ENCODE peak calls at places on chromosomes 5 and 9, in seven cellular contexts. E is 8988T; X is NCI-H1092; R is amniotic stem cell; F is choroid plexus epithelial cell; I is Ammon's horn; M is CD8-positive, alpha-beta T cell. K is an unnamed sample.

GRCh38 chr9:110141118-110141797 is 66.7 kb downstream of the C9orf152 start:
- DNase-seq in E (no peak), X (no peak), R (peak), F (peak), I (no peak), M (no peak), K (no peak)

GRCh38 chr5:80189701-80190100 is 66.1 kb downstream of the SERINC5 start:
- DNase-seq in E (no peak), X (no peak), R (no peak), F (no peak), I (no peak), M (no peak), K (no peak)

GRCh38 chr5:71681282-71681681 is 37.8 kb upstream of the CARTPT start:
- DNase-seq in E (no peak), X (no peak), R (no peak), F (no peak), I (no peak), M (no peak), K (no peak)

GRCh38 chr9:93139365-93140182 is 5.5 kb upstream of the NINJ1 start:
- DNase-seq in E (no peak), X (no peak), R (no peak), F (no peak), I (no peak), M (no peak), K (no peak)

GRCh38 chr9:110334183-110334582 is 3.5 kb downstream of the TXNDC8 start:
- DNase-seq in E (no peak), X (no peak), R (no peak), F (no peak), I (no peak), M (no peak), K (no peak)

GRCh38 chr9:132673355-132673754 is 3.1 kb downstream of the GTF3C4 start:
- DNase-seq in E (peak), X (no peak), R (peak), F (peak), I (no peak), M (no peak), K (no peak)

GRCh38 chr9:32378993-32379729 is 5.3 kb upstream of the ACO1 start:
- DNase-seq in E (peak), X (peak), R (peak), F (peak), I (peak), M (no peak), K (peak)

GRCh38 chr9:108562176-108562575 is 293.6 kb downstream of the ACTL7B start:
- DNase-seq in E (no peak), X (no peak), R (no peak), F (no peak), I (no peak), M (no peak), K (no peak)

GRCh38 chr9:89309608-89310485 is 1.1 kb upstream of the CKS2 start:
- DNase-seq in E (no peak), X (no peak), R (no peak), F (peak), I (no peak), M (no peak), K (no peak)

GRCh38 chr9:29078063-29078660 is 1504.9 kb upstream of the C9orf72 start:
- DNase-seq in E (no peak), X (no peak), R (no peak), F (peak), I (no peak), M (no peak), K (no peak)

GRCh38 chr5:76714771-76715483 is 999 bp upstream of the F2R start:
- DNase-seq in E (no peak), X (no peak), R (no peak), F (no peak), I (no peak), M (no peak), K (no peak)

GRCh38 chr5:59640411-59640810 is 253.1 kb downstream of the PDE4D start:
- DNase-seq in E (no peak), X (no peak), R (no peak), F (peak), I (no peak), M (no peak), K (no peak)

GRCh38 chr5:127303404-127303803 is 12.8 kb downstream of the MEGF10 start:
- DNase-seq in E (no peak), X (no peak), R (no peak), F (no peak), I (no peak), M (no peak), K (no peak)

GRCh38 chr9:131799177-131799823 is 59.4 kb upstream of the RAPGEF1 start:
- DNase-seq in E (no peak), X (no peak), R (peak), F (peak), I (peak), M (peak), K (no peak)

GRCh38 chr5:65984098-65984885 is 57.9 kb downstream of the ERBIN start:
- DNase-seq in E (no peak), X (no peak), R (no peak), F (no peak), I (no peak), M (no peak), K (no peak)

GRCh38 chr5:120512068-120512467 is 48.0 kb downstream of the PRR16 start:
- DNase-seq in E (no peak), X (no peak), R (no peak), F (peak), I (no peak), M (no peak), K (no peak)

GRCh38 chr9:19087601-19088000 is 15.1 kb downstream of the HAUS6 start:
- DNase-seq in E (no peak), X (no peak), R (no peak), F (peak), I (no peak), M (no peak), K (no peak)

GRCh38 chr9:76531231-76531775 is 72.3 kb downstream of the GCNT1 start:
- DNase-seq in E (no peak), X (no peak), R (no peak), F (no peak), I (peak), M (no peak), K (no peak)

GRCh38 chr9:126701820-126702500 is 88.2 kb downstream of the LMX1B start:
- DNase-seq in E (peak), X (no peak), R (no peak), F (no peak), I (no peak), M (no peak), K (no peak)

GRCh38 chr9:128026255-128027165 is 40.6 kb downstream of the NAIF1 start:
- DNase-seq in E (no peak), X (no peak), R (no peak), F (peak), I (no peak), M (peak), K (no peak)

GRCh38 chr9:119963258-119963797 is 594.1 kb upstream of the BRINP1 start:
- DNase-seq in E (no peak), X (no peak), R (peak), F (peak), I (no peak), M (no peak), K (no peak)

GRCh38 chr5:53403291-53403690 is 77.1 kb upstream of the FST start:
- DNase-seq in E (no peak), X (no peak), R (no peak), F (no peak), I (no peak), M (no peak), K (no peak)

GRCh38 chr9:134258828-134259546 is 67.3 kb upstream of the RXRA start:
- DNase-seq in E (no peak), X (no peak), R (no peak), F (no peak), I (no peak), M (no peak), K (no peak)

GRCh38 chr9:129258124-129258822 is 80.2 kb upstream of the IER5L start:
- DNase-seq in E (peak), X (peak), R (peak), F (peak), I (peak), M (peak), K (peak)

GRCh38 chr9:124315856-124316255 is 58.1 kb downstream of the NEK6 start:
- DNase-seq in E (no peak), X (no peak), R (no peak), F (no peak), I (no peak), M (no peak), K (no peak)

GRCh38 chr9:110123364-110124095 is 84.4 kb downstream of the C9orf152 start:
- DNase-seq in E (no peak), X (no peak), R (peak), F (peak), I (no peak), M (no peak), K (no peak)

GRCh38 chr9:92292338-92293074 is 991 bp downstream of the IARS1 start:
- DNase-seq in E (no peak), X (no peak), R (no peak), F (no peak), I (no peak), M (no peak), K (no peak)

GRCh38 chr5:137073192-137073591 is 425.9 kb downstream of the SPOCK1 start:
- DNase-seq in E (no peak), X (no peak), R (no peak), F (no peak), I (no peak), M (no peak), K (no peak)

GRCh38 chr5:166726406-166726805 is 1565.0 kb upstream of the WWC1 start:
- DNase-seq in E (no peak), X (no peak), R (no peak), F (no peak), I (no peak), M (no peak), K (no peak)

GRCh38 chr9:96048116-96048953 is 172.8 kb downstream of the ERCC6L2 start:
- DNase-seq in E (no peak), X (peak), R (no peak), F (no peak), I (peak), M (no peak), K (no peak)

GRCh38 chr9:118522093-118523028 is 818.2 kb downstream of the TLR4 start:
- DNase-seq in E (no peak), X (peak), R (peak), F (peak), I (peak), M (no peak), K (peak)

GRCh38 chr5:144309265-144309664 is 138.6 kb downstream of the KCTD16 start:
- DNase-seq in E (no peak), X (no peak), R (no peak), F (peak), I (no peak), M (no peak), K (no peak)

GRCh38 chr9:135137398-135137832 is 49.9 kb downstream of the OLFM1 start:
- DNase-seq in E (no peak), X (peak), R (no peak), F (no peak), I (peak), M (no peak), K (peak)

GRCh38 chr5:154712518-154713437 is 42.4 kb upstream of the LARP1 start:
- DNase-seq in E (no peak), X (peak), R (no peak), F (no peak), I (no peak), M (no peak), K (no peak)

GRCh38 chr9:92455217-92455616 is 27.1 kb downstream of the ASPN start:
- DNase-seq in E (no peak), X (no peak), R (no peak), F (no peak), I (no peak), M (no peak), K (peak)

GRCh38 chr9:131310833-131311554 is 21.5 kb downstream of the PLPP7 start:
- DNase-seq in E (no peak), X (no peak), R (no peak), F (no peak), I (no peak), M (peak), K (peak)

GRCh38 chr9:130246126-130246525 is 19.4 kb upstream of the HMCN2 start:
- DNase-seq in E (no peak), X (no peak), R (no peak), F (no peak), I (no peak), M (no peak), K (no peak)

GRCh38 chr5:159657766-159658165 is 258.5 kb upstream of the ADRA1B start:
- DNase-seq in E (no peak), X (no peak), R (no peak), F (no peak), I (peak), M (no peak), K (no peak)

K was measured in SHP77.